ENCODE peak calls at places on chromosomes 6 and 20, in six cellular contexts. K is colonic mucosa; X is upper lobe of right lung; Z is naive thymus-derived CD4-positive, alpha-beta T cell; Q is CD4-positive, CD25-positive, alpha-beta regulatory T cell; U is ovary. G is an unnamed sample.

GRCh38 chr6:16562498-16562897 is 198.8 kb downstream of the ATXN1 start:
- DNase-seq in Q (no peak), Z (no peak), K (no peak), X (no peak), U (no peak), G (no peak)

GRCh38 chr6:142374090-142374783 is 72.4 kb downstream of the ADGRG6 start:
- DNase-seq in Z (no peak), K (no peak), X (no peak), Q (no peak), U (no peak), G (no peak)

GRCh38 chr20:49483018-49483705 is 694 bp upstream of the KCNB1 start:
- DNase-seq in Q (no peak), Z (no peak), U (no peak), K (no peak), X (no peak), G (no peak)

GRCh38 chr6:138086573-138087196 is 20.5 kb downstream of the PERP start:
- DNase-seq in Q (no peak), U (no peak), X (no peak), K (no peak), Z (no peak), G (no peak)

GRCh38 chr6:147234685-147235084 is 30.5 kb downstream of the STXBP5 start:
- DNase-seq in K (no peak), Z (no peak), Q (no peak), X (no peak), U (no peak), G (no peak)

GRCh38 chr6:38755207-38755606 is 40.1 kb downstream of the DNAH8 start:
- DNase-seq in K (no peak), U (no peak), Z (no peak), Q (no peak), X (no peak), G (no peak)

GRCh38 chr6:66200390-66200789 is 493.4 kb upstream of the EYS start:
- DNase-seq in K (no peak), Q (no peak), X (no peak), Z (no peak), U (no peak), G (no peak)

GRCh38 chr6:82277686-82278085 is 30.1 kb upstream of the IBTK start:
- DNase-seq in Q (no peak), K (no peak), X (no peak), Z (no peak), U (no peak), G (no peak)

GRCh38 chr20:25090492-25091429 is 8.8 kb upstream of the VSX1 start:
- DNase-seq in X (no peak), Z (peak; percentile 79), K (peak; percentile 56), Q (peak; percentile 77), U (no peak), G (no peak)

GRCh38 chr20:768426-768978 is at the start of gene SLC52A3:
- DNase-seq in Q (no peak), X (peak; percentile 78), Z (no peak), K (peak; percentile 91), U (peak; percentile 24), G (peak; percentile 69)

GRCh38 chr6:83092756-83093399 is 25.4 kb downstream of the DOP1A start:
- DNase-seq in X (no peak), Q (no peak), Z (no peak), U (no peak), K (no peak), G (no peak)

GRCh38 chr6:52697903-52698302 is 27.0 kb downstream of the TMEM14A start:
- DNase-seq in Q (no peak), K (no peak), Z (no peak), U (no peak), X (no peak), G (no peak)

GRCh38 chr6:11139051-11139960 is 27.8 kb upstream of the ERVFRD-1 start:
- DNase-seq in U (no peak), Z (no peak), X (no peak), K (no peak), Q (no peak), G (no peak)

GRCh38 chr20:51631011-51631950 is 88.8 kb upstream of the NFATC2 start:
- DNase-seq in Z (no peak), K (peak; percentile 24), Q (no peak), U (peak; percentile 60), X (no peak), G (no peak)

GRCh38 chr6:167643716-167644115 is 183.0 kb upstream of the AFDN start:
- DNase-seq in Z (no peak), Q (no peak), X (no peak), K (no peak), U (no peak), G (no peak)

GRCh38 chr20:1975251-1975650 is 18.6 kb downstream of the PDYN start:
- DNase-seq in K (no peak), X (no peak), Z (no peak), U (no peak), Q (no peak), G (no peak)

GRCh38 chr6:157789861-157790260 is 33.2 kb upstream of the SNX9 start:
- DNase-seq in X (no peak), U (no peak), K (no peak), Q (no peak), Z (no peak), G (no peak)

GRCh38 chr6:74356385-74356784 is 660.4 kb downstream of the CD109 start:
- DNase-seq in X (no peak), U (no peak), Z (no peak), Q (no peak), K (no peak), G (no peak)

GRCh38 chr20:25286917-25287316 is 39.0 kb downstream of the PYGB start:
- DNase-seq in K (no peak), Z (no peak), U (peak; percentile 10), X (peak; percentile 56), Q (no peak), G (peak; percentile 17)

GRCh38 chr6:159919800-159920199 is 29.0 kb downstream of the MAS1 start:
- DNase-seq in U (no peak), K (no peak), Z (no peak), X (no peak), Q (no peak), G (no peak)

GRCh38 chr6:26553264-26553738 is 15.1 kb downstream of the HMGN4 start:
- DNase-seq in U (peak; percentile 83), Q (peak; percentile 80), Z (peak; percentile 74), X (peak; percentile 73), K (peak; percentile 82), G (peak; percentile 64)

GRCh38 chr6:84575264-84575663 is 189.1 kb downstream of the TBX18 start:
- DNase-seq in X (no peak), Q (no peak), U (no peak), K (no peak), Z (no peak), G (no peak)

GRCh38 chr6:144564202-144564601 is 279.1 kb downstream of the UTRN start:
- DNase-seq in Z (no peak), U (no peak), X (no peak), Q (no peak), K (no peak), G (no peak)

GRCh38 chr6:44309092-44309491 is 4.1 kb downstream of the AARS2 start:
- DNase-seq in U (no peak), X (no peak), Q (no peak), K (no peak), Z (no peak), G (no peak)

GRCh38 chr6:14703586-14703985 is 542.3 kb upstream of the JARID2 start:
- DNase-seq in K (no peak), Q (no peak), X (no peak), Z (no peak), U (no peak), G (no peak)

GRCh38 chr20:35564905-35565304 is 23.0 kb downstream of the ERGIC3 start:
- DNase-seq in X (peak; percentile 57), K (no peak), Q (no peak), Z (no peak), U (no peak), G (no peak)

GRCh38 chr20:20498081-20498861 is 130.4 kb downstream of the INSM1 start:
- DNase-seq in X (no peak), K (no peak), Z (no peak), Q (no peak), U (no peak), G (no peak)

GRCh38 chr6:106860940-106861339 is 113.6 kb downstream of the CD24 start:
- DNase-seq in Z (no peak), K (no peak), U (no peak), X (no peak), Q (no peak), G (no peak)
- H3K9me3 ChIP-seq in Z (no peaks in the 10 kb centered on the region), K (no peaks in the 10 kb centered on the region), U (no peaks in the 10 kb centered on the region), X (no peaks in the 10 kb centered on the region), Q (peaks cover 2% of the 10 kb centered on the region), G (no peaks in the 10 kb centered on the region)

GRCh38 chr20:31322504-31322903 is 14.1 kb upstream of the DEFB116 start:
- DNase-seq in Q (no peak), Z (no peak), K (no peak), X (no peak), U (no peak), G (no peak)
- H3K9me3 ChIP-seq in Q (peaks cover 8% of the 10 kb centered on the region), Z (peaks cover 4% of the 10 kb centered on the region), K (no peaks in the 10 kb centered on the region), X (peaks cover 7% of the 10 kb centered on the region), U (no peaks in the 10 kb centered on the region), G (peaks cover 18% of the 10 kb centered on the region)

GRCh38 chr6:165047952-165048351 is 261.5 kb downstream of the C6orf118 start:
- DNase-seq in K (no peak), X (no peak), Q (no peak), U (no peak), Z (no peak), G (no peak)

GRCh38 chr6:165055231-165055630 is 254.2 kb downstream of the C6orf118 start:
- DNase-seq in U (no peak), Q (no peak), X (no peak), K (no peak), Z (no peak), G (no peak)

GRCh38 chr6:165045631-165046030 is 263.8 kb downstream of the C6orf118 start:
- DNase-seq in Q (no peak), X (no peak), U (no peak), Z (no peak), K (no peak), G (no peak)

GRCh38 chr6:165052561-165053500 is 256.6 kb downstream of the C6orf118 start:
- DNase-seq in Z (no peak), U (no peak), X (no peak), Q (no peak), K (no peak), G (no peak)

GRCh38 chr6:165049362-165049761 is 260.0 kb downstream of the C6orf118 start:
- DNase-seq in K (no peak), Q (no peak), U (no peak), Z (no peak), X (no peak), G (no peak)
- H3K9me3 ChIP-seq in K (no peaks in the 10 kb centered on the region), Q (no peaks in the 10 kb centered on the region), U (no peaks in the 10 kb centered on the region), Z (no peaks in the 10 kb centered on the region), X (peaks cover 6% of the 10 kb centered on the region), G (no peaks in the 10 kb centered on the region)

DNA sequence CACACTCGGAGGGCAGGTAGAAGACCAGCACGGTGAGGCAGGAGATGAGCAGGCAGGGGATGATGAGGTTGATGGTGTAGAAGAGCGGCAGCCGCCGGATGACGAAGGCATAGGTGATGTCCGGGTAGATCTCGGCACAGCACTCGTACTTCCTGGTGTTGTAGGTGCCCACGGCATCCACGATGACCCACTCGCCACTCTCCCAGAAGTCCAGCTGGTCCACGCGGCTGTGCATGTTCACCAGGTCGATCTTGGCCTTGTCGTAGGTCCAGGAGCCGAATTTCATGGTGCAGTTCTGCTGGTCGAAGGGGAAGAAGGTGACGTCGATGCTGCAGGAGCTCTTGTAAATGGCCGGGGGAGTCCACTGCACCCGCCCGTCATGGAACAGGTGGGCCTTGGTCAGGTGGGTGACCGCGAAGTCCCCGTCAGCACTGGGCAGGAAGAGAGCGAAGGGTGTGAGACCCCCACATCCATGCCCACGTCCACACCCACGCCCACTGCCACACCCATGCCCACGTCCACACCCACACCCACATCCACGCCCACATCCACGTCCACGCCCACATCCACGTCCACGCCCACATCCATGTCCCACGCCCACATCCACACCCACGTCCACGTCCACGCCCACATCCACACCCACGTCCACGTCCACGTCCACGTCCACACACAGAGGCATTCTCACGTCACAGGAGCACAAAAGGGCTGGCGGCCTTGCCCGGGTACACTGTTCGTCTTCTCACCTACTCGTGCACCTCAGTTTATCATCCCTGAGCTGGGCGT is 10.4 kb downstream of the CHRNA4 start:
- DNase-seq in U (no peak), Q (no peak), X (no peak), Z (no peak), K (no peak), G (no peak)
- H3K9me3 ChIP-seq in U (no peaks in the 10 kb centered on the region), Q (no peaks in the 10 kb centered on the region), X (no peaks in the 10 kb centered on the region), Z (no peaks in the 10 kb centered on the region), K (no peaks in the 10 kb centered on the region), G (no peaks in the 10 kb centered on the region)